ENCODE peak calls at places on chromosomes 12 and 14, in nine cellular contexts. One of them, this sample, is unnamed.

GRCh38 chr12:89098390-89099102 is 253.8 kb downstream of the DUSP6 start:
- DNase-seq in uterus: no peak
- DNase-seq in AG04449: no peak
- DNase-seq in CD8-positive, alpha-beta T cell: no peak
- DNase-seq in mucosa of descending colon: peak
- DNase-seq in coronary artery: no peak
- DNase-seq in heart right ventricle: peak
- DNase-seq in PC-3: no peak
- DNase-seq in dorsolateral prefrontal cortex: peak
- DNase-seq in this sample: no peak

GRCh38 chr12:53751336-53752191 is at the start of gene CISTR:
- DNase-seq in uterus: no peak
- DNase-seq in AG04449: no peak
- DNase-seq in CD8-positive, alpha-beta T cell: peak
- DNase-seq in mucosa of descending colon: peak
- DNase-seq in coronary artery: no peak
- DNase-seq in heart right ventricle: peak
- DNase-seq in PC-3: no peak
- DNase-seq in dorsolateral prefrontal cortex: peak
- DNase-seq in this sample: no peak

GRCh38 chr14:53109028-53109687 is 44.0 kb downstream of the DDHD1 start:
- DNase-seq in uterus: no peak
- DNase-seq in AG04449: no peak
- DNase-seq in CD8-positive, alpha-beta T cell: peak
- DNase-seq in mucosa of descending colon: no peak
- DNase-seq in coronary artery: no peak
- DNase-seq in heart right ventricle: no peak
- DNase-seq in PC-3: no peak
- DNase-seq in dorsolateral prefrontal cortex: no peak
- DNase-seq in this sample: no peak

GRCh38 chr14:106094654-106095189 is 568.3 kb downstream of the TMEM121 start:
- DNase-seq in uterus: no peak
- DNase-seq in AG04449: no peak
- DNase-seq in CD8-positive, alpha-beta T cell: no peak
- DNase-seq in mucosa of descending colon: peak
- DNase-seq in coronary artery: no peak
- DNase-seq in heart right ventricle: no peak
- DNase-seq in PC-3: no peak
- DNase-seq in dorsolateral prefrontal cortex: no peak
- DNase-seq in this sample: no peak

GRCh38 chr14:61568572-61569011 is 126.7 kb upstream of the HIF1A start:
- DNase-seq in uterus: no peak
- DNase-seq in AG04449: no peak
- DNase-seq in CD8-positive, alpha-beta T cell: peak
- DNase-seq in mucosa of descending colon: peak
- DNase-seq in coronary artery: no peak
- DNase-seq in heart right ventricle: no peak
- DNase-seq in PC-3: peak
- DNase-seq in dorsolateral prefrontal cortex: peak
- DNase-seq in this sample: no peak

GRCh38 chr12:85866929-85867776 is 6.9 kb upstream of the NTS start:
- DNase-seq in uterus: peak
- DNase-seq in AG04449: peak
- DNase-seq in CD8-positive, alpha-beta T cell: no peak
- DNase-seq in mucosa of descending colon: no peak
- DNase-seq in coronary artery: no peak
- DNase-seq in heart right ventricle: peak
- DNase-seq in PC-3: peak
- DNase-seq in dorsolateral prefrontal cortex: no peak
- DNase-seq in this sample: peak

GRCh38 chr12:6965714-6966113 is 4.8 kb downstream of the PHB2 start:
- DNase-seq in uterus: no peak
- DNase-seq in AG04449: no peak
- DNase-seq in CD8-positive, alpha-beta T cell: no peak
- DNase-seq in mucosa of descending colon: no peak
- DNase-seq in coronary artery: no peak
- DNase-seq in heart right ventricle: no peak
- DNase-seq in PC-3: no peak
- DNase-seq in dorsolateral prefrontal cortex: no peak
- DNase-seq in this sample: no peak

GRCh38 chr12:54591001-54591591 is 2.6 kb upstream of the PPP1R1A start:
- DNase-seq in uterus: peak
- DNase-seq in AG04449: no peak
- DNase-seq in CD8-positive, alpha-beta T cell: no peak
- DNase-seq in mucosa of descending colon: no peak
- DNase-seq in coronary artery: no peak
- DNase-seq in heart right ventricle: no peak
- DNase-seq in PC-3: no peak
- DNase-seq in dorsolateral prefrontal cortex: peak
- DNase-seq in this sample: no peak

GRCh38 chr12:127820846-127821245 is 446.1 kb upstream of the TMEM132C start:
- DNase-seq in uterus: no peak
- DNase-seq in AG04449: no peak
- DNase-seq in CD8-positive, alpha-beta T cell: no peak
- DNase-seq in mucosa of descending colon: no peak
- DNase-seq in coronary artery: no peak
- DNase-seq in heart right ventricle: no peak
- DNase-seq in PC-3: no peak
- DNase-seq in dorsolateral prefrontal cortex: peak
- DNase-seq in this sample: no peak

GRCh38 chr12:109744991-109745942 is 31.6 kb downstream of the FAM222A start:
- DNase-seq in uterus: peak
- DNase-seq in AG04449: no peak
- DNase-seq in CD8-positive, alpha-beta T cell: no peak
- DNase-seq in mucosa of descending colon: peak
- DNase-seq in coronary artery: no peak
- DNase-seq in heart right ventricle: no peak
- DNase-seq in PC-3: no peak
- DNase-seq in dorsolateral prefrontal cortex: no peak
- DNase-seq in this sample: no peak

GRCh38 chr14:100063314-100063941 is 1.8 kb upstream of the EVL start:
- DNase-seq in uterus: no peak
- DNase-seq in AG04449: no peak
- DNase-seq in CD8-positive, alpha-beta T cell: no peak
- DNase-seq in mucosa of descending colon: no peak
- DNase-seq in coronary artery: no peak
- DNase-seq in heart right ventricle: no peak
- DNase-seq in PC-3: no peak
- DNase-seq in dorsolateral prefrontal cortex: no peak
- DNase-seq in this sample: no peak

GRCh38 chr14:100388137-100389050 is 65.3 kb downstream of the SLC25A47 start:
- DNase-seq in uterus: no peak
- DNase-seq in AG04449: no peak
- DNase-seq in CD8-positive, alpha-beta T cell: no peak
- DNase-seq in mucosa of descending colon: no peak
- DNase-seq in coronary artery: no peak
- DNase-seq in heart right ventricle: no peak
- DNase-seq in PC-3: peak
- DNase-seq in dorsolateral prefrontal cortex: no peak
- DNase-seq in this sample: no peak

GRCh38 chr12:116130431-116130830 is 147.1 kb downstream of the MED13L start:
- DNase-seq in uterus: no peak
- DNase-seq in AG04449: no peak
- DNase-seq in CD8-positive, alpha-beta T cell: no peak
- DNase-seq in mucosa of descending colon: no peak
- DNase-seq in coronary artery: no peak
- DNase-seq in heart right ventricle: no peak
- DNase-seq in PC-3: no peak
- DNase-seq in dorsolateral prefrontal cortex: no peak
- DNase-seq in this sample: no peak

GRCh38 chr14:91373591-91374245 is 43.9 kb downstream of the CCDC88C start:
- DNase-seq in uterus: no peak
- DNase-seq in AG04449: no peak
- DNase-seq in CD8-positive, alpha-beta T cell: peak
- DNase-seq in mucosa of descending colon: peak
- DNase-seq in coronary artery: no peak
- DNase-seq in heart right ventricle: no peak
- DNase-seq in PC-3: peak
- DNase-seq in dorsolateral prefrontal cortex: no peak
- DNase-seq in this sample: no peak

GRCh38 chr12:30753233-30753632 is 1.5 kb downstream of the CAPRIN2 start:
- DNase-seq in uterus: no peak
- DNase-seq in AG04449: no peak
- DNase-seq in CD8-positive, alpha-beta T cell: peak
- DNase-seq in mucosa of descending colon: no peak
- DNase-seq in coronary artery: no peak
- DNase-seq in heart right ventricle: no peak
- DNase-seq in PC-3: peak
- DNase-seq in dorsolateral prefrontal cortex: no peak
- DNase-seq in this sample: no peak

GRCh38 chr12:82176761-82177490 is 181.3 kb downstream of the CCDC59 start:
- DNase-seq in uterus: no peak
- DNase-seq in AG04449: no peak
- DNase-seq in CD8-positive, alpha-beta T cell: no peak
- DNase-seq in mucosa of descending colon: no peak
- DNase-seq in coronary artery: no peak
- DNase-seq in heart right ventricle: no peak
- DNase-seq in PC-3: no peak
- DNase-seq in dorsolateral prefrontal cortex: no peak
- DNase-seq in this sample: no peak

GRCh38 chr12:116595186-116595585 is 36.0 kb downstream of the MAP1LC3B2 start:
- DNase-seq in uterus: no peak
- DNase-seq in AG04449: no peak
- DNase-seq in CD8-positive, alpha-beta T cell: no peak
- DNase-seq in mucosa of descending colon: no peak
- DNase-seq in coronary artery: no peak
- DNase-seq in heart right ventricle: no peak
- DNase-seq in PC-3: no peak
- DNase-seq in dorsolateral prefrontal cortex: peak
- DNase-seq in this sample: no peak

DNA sequence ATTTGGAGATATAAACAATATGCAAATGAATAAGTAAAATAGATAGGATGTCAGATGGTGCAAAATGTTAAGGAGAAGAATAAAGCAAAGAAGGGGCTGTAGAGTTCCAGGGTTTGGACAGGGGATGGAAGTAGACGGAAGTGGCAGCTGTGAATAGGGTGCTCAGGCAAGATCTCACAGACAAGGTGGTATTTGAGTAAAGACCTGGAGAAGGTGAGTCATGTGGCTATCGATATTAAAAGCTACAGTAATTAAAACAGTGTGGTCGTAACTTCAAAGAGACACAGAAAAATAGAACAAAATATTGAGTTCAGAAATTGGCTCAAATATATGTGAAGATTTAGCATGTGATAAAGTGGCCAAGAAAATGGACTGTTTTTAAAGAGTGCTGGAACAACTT is 61.3 kb upstream of the SLC38A2 start:
- DNase-seq in uterus: no peak
- DNase-seq in AG04449: no peak
- DNase-seq in CD8-positive, alpha-beta T cell: no peak
- DNase-seq in mucosa of descending colon: no peak
- DNase-seq in coronary artery: no peak
- DNase-seq in heart right ventricle: no peak
- DNase-seq in PC-3: no peak
- DNase-seq in dorsolateral prefrontal cortex: no peak
- DNase-seq in this sample: no peak
- H3K4me3 ChIP-seq in uterus: no peak
- H3K4me3 ChIP-seq in AG04449: no peak
- H3K4me3 ChIP-seq in CD8-positive, alpha-beta T cell: no peak
- H3K4me3 ChIP-seq in mucosa of descending colon: no peak
- H3K4me3 ChIP-seq in coronary artery: no peak
- H3K4me3 ChIP-seq in heart right ventricle: no peak
- H3K4me3 ChIP-seq in PC-3: no peak
- H3K4me3 ChIP-seq in dorsolateral prefrontal cortex: no peak
- H3K4me3 ChIP-seq in this sample: no peak

GRCh38 chr14:101991336-101991735 is 27.0 kb downstream of the DYNC1H1 start:
- DNase-seq in uterus: no peak
- DNase-seq in AG04449: no peak
- DNase-seq in CD8-positive, alpha-beta T cell: no peak
- DNase-seq in mucosa of descending colon: no peak
- DNase-seq in coronary artery: no peak
- DNase-seq in heart right ventricle: no peak
- DNase-seq in PC-3: no peak
- DNase-seq in dorsolateral prefrontal cortex: no peak
- DNase-seq in this sample: no peak
- H3K4me3 ChIP-seq in uterus: no peak
- H3K4me3 ChIP-seq in AG04449: no peak
- H3K4me3 ChIP-seq in CD8-positive, alpha-beta T cell: no peak
- H3K4me3 ChIP-seq in mucosa of descending colon: no peak
- H3K4me3 ChIP-seq in coronary artery: no peak
- H3K4me3 ChIP-seq in heart right ventricle: no peak
- H3K4me3 ChIP-seq in PC-3: no peak
- H3K4me3 ChIP-seq in dorsolateral prefrontal cortex: no peak
- H3K4me3 ChIP-seq in this sample: no peak

DNA sequence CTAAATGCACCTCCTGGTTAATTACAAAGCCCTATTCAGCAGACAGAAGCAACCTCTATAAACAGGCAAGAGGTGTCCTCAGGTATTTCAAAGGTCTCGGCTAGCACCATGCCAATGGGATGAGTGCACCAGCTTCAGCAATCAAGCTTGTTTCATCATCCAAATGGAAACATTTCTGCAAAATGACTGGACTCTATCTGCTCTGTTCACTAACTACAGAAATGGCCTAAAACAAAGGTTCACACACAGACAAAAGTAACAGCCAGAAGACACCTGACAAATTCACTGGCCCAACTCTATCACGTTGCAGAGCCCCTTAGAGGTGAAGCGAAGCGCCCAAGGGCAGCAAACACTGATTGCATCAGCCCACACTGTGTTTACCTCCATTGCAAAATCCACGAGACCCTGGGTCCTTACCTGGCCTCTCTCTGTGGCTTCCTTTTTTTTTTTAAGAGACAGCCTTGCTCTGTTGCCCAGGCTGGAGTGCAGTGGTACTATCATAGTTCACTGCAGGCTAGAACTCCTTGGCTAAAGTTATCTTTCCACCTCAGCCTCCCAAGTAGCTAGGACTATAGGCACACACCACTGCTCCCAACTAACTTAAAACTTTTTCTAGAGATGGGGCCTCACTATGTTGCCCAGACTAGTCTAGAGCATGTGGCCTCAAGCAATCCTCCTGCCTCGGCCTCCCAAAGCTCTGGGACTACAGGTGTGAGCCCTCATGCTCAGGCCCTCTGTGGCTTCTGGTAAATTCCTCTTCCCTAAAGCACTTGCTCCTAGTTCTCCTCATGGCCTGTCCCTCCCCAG is 8.5 kb upstream of the SYNE3 start:
- DNase-seq in uterus: no peak
- DNase-seq in AG04449: no peak
- DNase-seq in CD8-positive, alpha-beta T cell: no peak
- DNase-seq in mucosa of descending colon: no peak
- DNase-seq in coronary artery: no peak
- DNase-seq in heart right ventricle: no peak
- DNase-seq in PC-3: peak
- DNase-seq in dorsolateral prefrontal cortex: no peak
- DNase-seq in this sample: no peak
- H3K4me3 ChIP-seq in uterus: no peak
- H3K4me3 ChIP-seq in AG04449: no peak
- H3K4me3 ChIP-seq in CD8-positive, alpha-beta T cell: no peak
- H3K4me3 ChIP-seq in mucosa of descending colon: no peak
- H3K4me3 ChIP-seq in coronary artery: no peak
- H3K4me3 ChIP-seq in heart right ventricle: no peak
- H3K4me3 ChIP-seq in PC-3: no peak
- H3K4me3 ChIP-seq in dorsolateral prefrontal cortex: no peak
- H3K4me3 ChIP-seq in this sample: no peak

DNA sequence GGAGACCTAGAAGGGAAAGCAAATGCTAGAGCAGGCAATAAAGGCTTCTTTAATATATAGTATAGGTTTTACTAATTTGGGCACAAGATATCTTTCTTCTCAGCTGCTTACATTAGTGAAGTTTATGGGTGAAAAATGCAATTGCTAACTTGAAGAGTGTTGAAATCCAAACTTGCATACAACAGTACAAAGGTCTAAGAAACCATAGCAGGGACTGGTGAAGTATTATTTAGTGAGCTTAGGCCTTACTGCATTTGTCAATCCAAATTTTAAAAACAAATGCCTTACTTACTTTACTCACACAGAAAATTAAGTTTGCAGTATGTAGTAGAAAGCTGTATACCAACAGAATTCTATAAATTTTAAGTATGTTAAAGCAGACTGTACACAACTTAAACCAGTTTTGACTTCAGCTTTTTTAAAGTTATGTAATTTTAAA is 1.4 kb upstream of the AP4S1 start:
- DNase-seq in uterus: no peak
- DNase-seq in AG04449: no peak
- DNase-seq in CD8-positive, alpha-beta T cell: no peak
- DNase-seq in mucosa of descending colon: no peak
- DNase-seq in coronary artery: no peak
- DNase-seq in heart right ventricle: no peak
- DNase-seq in PC-3: no peak
- DNase-seq in dorsolateral prefrontal cortex: no peak
- DNase-seq in this sample: no peak
- H3K4me3 ChIP-seq in uterus: no peak
- H3K4me3 ChIP-seq in AG04449: peak
- H3K4me3 ChIP-seq in CD8-positive, alpha-beta T cell: no peak
- H3K4me3 ChIP-seq in mucosa of descending colon: no peak
- H3K4me3 ChIP-seq in coronary artery: peak
- H3K4me3 ChIP-seq in heart right ventricle: no peak
- H3K4me3 ChIP-seq in PC-3: peak
- H3K4me3 ChIP-seq in dorsolateral prefrontal cortex: peak
- H3K4me3 ChIP-seq in this sample: peak

This sample was measured in kidney epithelial cell.